ENCODE peak calls at places on chromosome 14, in eight cellular contexts. D, L, T, G, A, S, Z and B are unnamed samples.

GRCh38 chr14:93019970-93020369 is 95.8 kb downstream of the ITPK1 start:
- DNase-seq in D (no peak), L (no peak), T (no peak), G (no peak), A (no peak), S (no peak), Z (no peak), B (no peak)

GRCh38 chr14:62133776-62134175 is 371.6 kb downstream of the SNAPC1 start:
- DNase-seq in D (no peak), L (no peak), T (no peak), G (no peak), A (no peak), S (no peak), Z (no peak), B (no peak)

GRCh38 chr14:94768521-94769412 is 1.1 kb downstream of the GSC start:
- DNase-seq in D (no peak), L (no peak), T (no peak), G (no peak), A (peak; percentile 72), S (no peak), Z (no peak), B (no peak)

GRCh38 chr14:74655597-74656389 is 43.8 kb upstream of the LTBP2 start:
- DNase-seq in D (no peak), L (no peak), T (no peak), G (no peak), A (no peak), S (no peak), Z (no peak), B (no peak)

GRCh38 chr14:23300687-23301223 is 1.9 kb downstream of the PPP1R3E start:
- DNase-seq in D (no peak), L (no peak), T (no peak), G (no peak), A (peak; percentile 26), S (no peak), Z (peak; percentile 43), B (no peak)

GRCh38 chr14:61430066-61430757 is 108.8 kb downstream of the PRKCH start:
- DNase-seq in D (no peak), L (peak; percentile 68), T (no peak), G (no peak), A (no peak), S (no peak), Z (no peak), B (no peak)

GRCh38 chr14:45089813-45090212 is 5.9 kb downstream of the PRPF39 start:
- DNase-seq in D (no peak), L (no peak), T (no peak), G (no peak), A (peak; percentile 56), S (no peak), Z (no peak), B (no peak)

GRCh38 chr14:95535226-95536021 is 574 bp downstream of the GLRX5 start:
- DNase-seq in D (no peak), L (no peak), T (no peak), G (no peak), A (peak; percentile 31), S (no peak), Z (peak; percentile 37), B (no peak)

GRCh38 chr14:96095581-96096476 is 56.7 kb downstream of the C14orf132 start:
- DNase-seq in D (no peak), L (no peak), T (no peak), G (no peak), A (no peak), S (no peak), Z (peak; percentile 37), B (peak; percentile 56)

GRCh38 chr14:38107216-38107631 is 100.5 kb upstream of the SSTR1 start:
- DNase-seq in D (no peak), L (no peak), T (no peak), G (no peak), A (no peak), S (no peak), Z (no peak), B (no peak)

GRCh38 chr14:70942342-70942706 is 35.1 kb downstream of the PCNX1 start:
- DNase-seq in D (no peak), L (no peak), T (no peak), G (no peak), A (no peak), S (no peak), Z (no peak), B (no peak)

GRCh38 chr14:28902930-28903329 is 136.3 kb downstream of the FOXG1 start:
- DNase-seq in D (no peak), L (no peak), T (no peak), G (no peak), A (no peak), S (no peak), Z (no peak), B (no peak)

GRCh38 chr14:21185506-21185905 is 29.6 kb upstream of the OR5AU1 start:
- DNase-seq in D (no peak), L (no peak), T (no peak), G (no peak), A (no peak), S (no peak), Z (no peak), B (no peak)

GRCh38 chr14:92678766-92679165 is 69.7 kb downstream of the LGMN start:
- DNase-seq in D (no peak), L (no peak), T (no peak), G (no peak), A (no peak), S (no peak), Z (no peak), B (no peak)

GRCh38 chr14:92666251-92666650 is 82.2 kb downstream of the LGMN start:
- DNase-seq in D (no peak), L (no peak), T (no peak), G (no peak), A (no peak), S (no peak), Z (no peak), B (no peak)

GRCh38 chr14:105495990-105496830 is 5.2 kb downstream of the TEDC1 start:
- DNase-seq in D (no peak), L (no peak), T (no peak), G (no peak), A (no peak), S (no peak), Z (no peak), B (no peak)

GRCh38 chr14:97104029-97104428 is 306.8 kb downstream of the VRK1 start:
- DNase-seq in D (no peak), L (no peak), T (no peak), G (no peak), A (no peak), S (no peak), Z (no peak), B (no peak)

GRCh38 chr14:55123101-55123500 is 6.0 kb upstream of the LGALS3 start:
- DNase-seq in D (no peak), L (no peak), T (no peak), G (no peak), A (no peak), S (no peak), Z (peak; percentile 26), B (no peak)

GRCh38 chr14:61564623-61565091 is 130.7 kb upstream of the HIF1A start:
- DNase-seq in D (no peak), L (no peak), T (no peak), G (no peak), A (no peak), S (no peak), Z (no peak), B (no peak)